ENCODE peak calls at places on chromosomes 4 and X, in eight cellular contexts. Y is stomach, H is HepG2, J is sigmoid colon, N is esophagus muscularis mucosa, C is A549, U is transverse colon, F is ovary. E is an unnamed sample.

GRCh38 chrX:110012818-110013484 is 10.0 kb downstream of the TMEM164 start:
- DNase-seq in C (no peak), H (no peak), J (no peak), U (no peak), F (no peak), Y (peak; percentile 43), N (no peak), E (no peak)

GRCh38 chrX:20254712-20255299 is 11.9 kb downstream of the RPS6KA3 start:
- DNase-seq in Y (no peak), N (no peak), C (no peak), H (no peak), F (no peak), J (no peak), U (no peak), E (no peak)

GRCh38 chr4:168514249-168514852 is 17.5 kb downstream of the PALLD start:
- DNase-seq in J (no peak), Y (no peak), F (no peak), U (no peak), H (peak; percentile 5), C (no peak), N (no peak), E (no peak)

GRCh38 chr4:10083331-10083769 is 33.2 kb downstream of the WDR1 start:
- DNase-seq in Y (peak; percentile 20), C (no peak), F (no peak), N (no peak), J (peak; percentile 60), H (no peak), U (peak; percentile 3), E (no peak)

GRCh38 chr4:1246901-1247810 is 1.8 kb downstream of the CTBP1 start:
- DNase-seq in J (peak; percentile 66), C (no peak), N (no peak), F (peak; percentile 44), Y (no peak), U (peak; percentile 26), H (no peak), E (no peak)

GRCh38 chr4:104025251-104025650 is 305.5 kb upstream of the TACR3 start:
- DNase-seq in J (no peak), U (no peak), N (no peak), Y (no peak), C (no peak), F (no peak), H (no peak), E (no peak)

GRCh38 chrX:139750390-139750789 is 42.4 kb upstream of the MCF2 start:
- DNase-seq in F (no peak), C (no peak), N (no peak), H (no peak), Y (no peak), J (no peak), U (no peak), E (no peak)

GRCh38 chr4:138981930-138982390 is 33.6 kb upstream of the NOCT start:
- DNase-seq in C (peak; percentile 47), U (peak; percentile 13), N (no peak), F (no peak), Y (no peak), J (peak; percentile 72), H (peak; percentile 35), E (no peak)

GRCh38 chr4:152983774-152984411 is 47.8 kb downstream of the FHDC1 start:
- DNase-seq in N (no peak), U (no peak), J (no peak), H (no peak), C (peak; percentile 20), F (no peak), Y (no peak), E (no peak)

GRCh38 chr4:41384992-41385391 is 128.3 kb downstream of the UCHL1 start:
- DNase-seq in C (no peak), U (peak; percentile 77), N (no peak), J (peak; percentile 75), F (peak; percentile 62), H (no peak), Y (peak; percentile 86), E (peak; percentile 61)

GRCh38 chr4:118032691-118033090 is 1.6 kb upstream of the NDST3 start:
- DNase-seq in U (no peak), Y (no peak), H (no peak), N (no peak), C (peak; percentile 3), F (no peak), J (no peak), E (no peak)

GRCh38 chrX:118523920-118524319 is 28.3 kb downstream of the DOCK11 start:
- DNase-seq in U (no peak), N (no peak), C (no peak), Y (no peak), H (no peak), J (no peak), F (no peak), E (no peak)

DNA sequence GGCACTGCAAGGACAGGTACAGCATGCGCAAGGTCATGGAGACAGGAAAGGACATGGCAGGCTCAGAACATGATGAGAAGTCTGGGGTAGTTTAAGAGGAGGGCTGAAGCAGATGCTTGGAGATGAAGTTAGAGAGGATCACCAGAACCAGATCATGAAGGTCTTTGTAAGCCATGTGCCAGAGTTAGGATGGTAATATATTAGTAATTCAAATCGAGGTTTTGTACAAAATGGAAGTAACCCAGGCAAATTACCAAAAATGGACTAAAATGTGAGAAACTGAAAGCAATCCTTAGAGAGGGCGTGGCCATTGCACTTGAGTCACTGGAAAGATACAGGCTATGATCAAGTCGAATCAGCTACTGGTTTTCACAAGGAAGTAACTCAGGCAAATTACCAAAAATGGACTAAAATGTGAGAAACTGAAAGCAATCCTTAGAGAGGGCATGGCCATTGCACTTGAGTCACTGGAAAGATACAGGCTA is 13.5 kb downstream of the RXFP1 start:
- DNase-seq in C (peak; percentile 69), H (no peak), F (no peak), Y (no peak), U (no peak), J (no peak), N (no peak), E (no peak)
- TF ChIP-seq EP300 in C (no peak), H (no peak), F (no peak), Y (no peak), U (no peak), J (no peak), N (no peak), E (no peak)

GRCh38 chr4:60759518-60760245 is 440.4 kb upstream of the ADGRL3 start:
- DNase-seq in J (no peak), F (no peak), C (no peak), U (no peak), N (no peak), H (no peak), Y (no peak), E (no peak)
- TF ChIP-seq CTCF in J (no peak), F (no peak), C (no peak), U (no peak), N (no peak), H (no peak), Y (no peak), E (no peak)

GRCh38 chr4:110610940-110611785 is 11.7 kb downstream of the PITX2 start:
- DNase-seq in N (no peak), J (no peak), H (no peak), F (no peak), C (peak; percentile 60), U (peak; percentile 78), Y (no peak), E (no peak)
- H3K4me3 ChIP-seq in N (peak overlapping the region; percentile 37), J (peak overlapping the region; percentile 25), H (no peak overlapping the region), F (no peak overlapping the region), C (peak overlapping the region; percentile 36), U (peak overlapping the region; percentile 23), Y (peak overlapping the region; percentile 16), E (no peak overlapping the region)

GRCh38 chr4:39812500-39812899 is 114.6 kb downstream of the UBE2K start:
- DNase-seq in U (no peak), F (no peak), J (no peak), Y (no peak), C (no peak), H (no peak), N (no peak), E (no peak)

GRCh38 chr4:39820186-39820585 is 122.2 kb downstream of the UBE2K start:
- DNase-seq in N (no peak), Y (no peak), U (no peak), F (no peak), C (no peak), H (no peak), J (no peak), E (no peak)

GRCh38 chr4:39818646-39819045 is 120.7 kb downstream of the UBE2K start:
- DNase-seq in H (no peak), N (no peak), F (no peak), U (no peak), J (no peak), C (no peak), Y (no peak), E (no peak)

DNA sequence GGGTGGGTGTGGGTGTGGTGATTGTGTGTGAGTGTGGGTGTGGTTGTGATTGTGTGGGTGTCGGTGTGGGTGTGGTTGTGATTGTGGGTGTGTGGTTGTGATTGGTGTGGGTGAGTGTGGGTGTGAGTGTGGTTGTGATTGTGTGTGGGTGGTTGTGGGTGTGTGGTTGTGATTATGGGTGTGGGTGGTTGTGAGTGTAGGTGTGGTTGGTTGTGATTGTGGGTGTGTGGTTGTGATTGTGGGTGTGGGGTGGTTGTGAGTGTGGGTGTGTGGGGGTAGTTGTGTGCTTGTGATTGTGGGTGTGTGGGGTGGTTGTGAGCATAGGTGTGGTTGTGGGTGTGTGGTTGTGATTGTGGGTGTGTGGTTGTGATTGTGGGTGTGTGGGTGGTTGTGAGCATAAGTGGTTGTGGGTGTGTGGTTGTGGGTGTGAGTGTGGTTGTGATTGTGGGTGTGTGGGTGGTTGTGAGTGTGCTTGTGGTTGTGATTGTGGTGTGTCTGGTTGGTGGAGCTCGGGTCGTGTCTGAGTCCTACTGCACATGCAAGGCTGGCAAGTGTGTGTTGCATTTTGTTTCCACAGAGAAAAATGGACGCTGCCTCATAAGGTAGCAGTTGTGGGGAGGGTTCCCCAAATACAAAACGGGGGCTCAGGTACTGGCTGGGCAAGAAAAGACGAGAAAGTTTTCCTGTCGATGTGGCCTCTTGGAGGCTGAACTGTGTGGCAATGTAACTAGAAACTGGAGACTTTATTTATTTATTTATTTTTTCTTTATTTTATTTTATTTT is 116.7 kb downstream of the UBE2K start:
- DNase-seq in N (no peak), J (no peak), Y (no peak), F (no peak), U (no peak), C (peak; percentile 61), H (peak; percentile 43), E (no peak)
- TF ChIP-seq EP300 in N (no peak), J (no peak), Y (no peak), F (no peak), U (no peak), C (no peak), H (no peak), E (no peak)

GRCh38 chr4:134650461-134650860 is 448.9 kb upstream of the PABPC4L start:
- DNase-seq in C (no peak), U (no peak), N (no peak), Y (no peak), J (no peak), H (no peak), F (no peak), E (no peak)
- TF ChIP-seq CTCF in C (no peak), U (no peak), N (no peak), Y (no peak), J (no peak), H (no peak), F (no peak), E (no peak)

E was measured in tibial nerve.